ENCODE peak calls at places on chromosomes 11 and 22, in four cellular contexts. E, S, F and B are unnamed samples.

GRCh38 chr11:2951235-2952110 is 22.3 kb upstream of the PHLDA2 start:
- DNase-seq in E (peak), S (no peak), F (no peak), B (no peak)

GRCh38 chr11:105612766-105613165 is 2.9 kb downstream of the GRIA4 start:
- DNase-seq in E (no peak), S (no peak), F (no peak), B (no peak)

GRCh38 chr11:83612891-83613766 is 327.0 kb upstream of the CCDC90B start:
- DNase-seq in E (no peak), S (no peak), F (no peak), B (no peak)

GRCh38 chr22:42856179-42856864 is 751 bp downstream of the ARFGAP3 start:
- DNase-seq in E (peak), S (peak), F (no peak), B (no peak)

GRCh38 chr22:49303061-49303735 is 524.5 kb downstream of the BRD1 start:
- DNase-seq in E (no peak), S (no peak), F (no peak), B (no peak)

GRCh38 chr11:12862761-12863469 is 146.2 kb upstream of the RASSF10 start:
- DNase-seq in E (peak), S (no peak), F (peak), B (peak)

GRCh38 chr22:22940961-22941605 is 53.5 kb downstream of the IGLL5 start:
- DNase-seq in E (no peak), S (no peak), F (no peak), B (no peak)

GRCh38 chr11:108871152-108871551 is 206.3 kb downstream of the DDX10 start:
- DNase-seq in E (peak), S (no peak), F (no peak), B (no peak)

GRCh38 chr11:120904116-120904515 is 119.8 kb upstream of the TBCEL start:
- DNase-seq in E (no peak), S (no peak), F (no peak), B (no peak)

GRCh38 chr11:27696961-27697360 is 3.3 kb downstream of the BDNF start:
- DNase-seq in E (no peak), S (no peak), F (no peak), B (no peak)

GRCh38 chr11:72314600-72315386 is 70.8 kb upstream of the PHOX2A start:
- DNase-seq in E (no peak), S (no peak), F (peak), B (no peak)

GRCh38 chr11:46308632-46309419 is 31.4 kb downstream of the CREB3L1 start:
- DNase-seq in E (peak), S (peak), F (peak), B (no peak)

GRCh38 chr11:1838077-1838425 is 730 bp upstream of the TNNI2 start:
- DNase-seq in E (peak), S (peak), F (no peak), B (no peak)

GRCh38 chr11:31442086-31442485 is 67.3 kb downstream of the IMMP1L start:
- DNase-seq in E (no peak), S (no peak), F (no peak), B (no peak)

GRCh38 chr11:69499216-69499945 is 17.9 kb downstream of the LINC01488 start:
- DNase-seq in E (no peak), S (peak), F (no peak), B (no peak)

GRCh38 chr22:44448271-44448780 is 49.7 kb downstream of the RTL6 start:
- DNase-seq in E (peak), S (no peak), F (no peak), B (peak)

GRCh38 chr11:66981976-66982578 is 7.0 kb downstream of the C11orf86 start:
- DNase-seq in E (peak), S (peak), F (peak), B (no peak)

GRCh38 chr11:77103319-77103718 is 679 bp downstream of the OMP start:
- DNase-seq in E (no peak), S (no peak), F (no peak), B (no peak)

GRCh38 chr11:73072935-73073481 is 69.1 kb downstream of the FCHSD2 start:
- DNase-seq in E (peak), S (no peak), F (no peak), B (no peak)

GRCh38 chr11:46271875-46272815 is 5.3 kb upstream of the CREB3L1 start:
- DNase-seq in E (peak), S (no peak), F (no peak), B (no peak)

GRCh38 chr22:47396105-47396504 is 633.7 kb downstream of the TBC1D22A start:
- DNase-seq in E (no peak), S (no peak), F (no peak), B (no peak)

GRCh38 chr11:97398246-97398645 is 1008.4 kb downstream of the JRKL start:
- DNase-seq in E (no peak), S (no peak), F (no peak), B (peak)

GRCh38 chr11:64627371-64627770 is 36.4 kb downstream of the SLC22A12 start:
- DNase-seq in E (no peak), S (no peak), F (no peak), B (no peak)

GRCh38 chr11:133762538-133762937 is 82.8 kb downstream of the SPATA19 start:
- DNase-seq in E (no peak), S (no peak), F (no peak), B (no peak)

GRCh38 chr11:64650923-64651523 is 60.0 kb downstream of the SLC22A12 start:
- DNase-seq in E (peak), S (no peak), F (peak), B (no peak)

GRCh38 chr11:3808846-3809623 is 675 bp downstream of the PGAP2 start:
- DNase-seq in E (peak), S (no peak), F (peak), B (peak)

GRCh38 chr22:18104566-18104965 is 6.0 kb upstream of the TUBA8 start:
- DNase-seq in E (peak), S (no peak), F (no peak), B (no peak)

GRCh38 chr11:126917531-126918204 is 82.9 kb downstream of the KIRREL3 start:
- DNase-seq in E (peak), S (no peak), F (no peak), B (peak)

DNA sequence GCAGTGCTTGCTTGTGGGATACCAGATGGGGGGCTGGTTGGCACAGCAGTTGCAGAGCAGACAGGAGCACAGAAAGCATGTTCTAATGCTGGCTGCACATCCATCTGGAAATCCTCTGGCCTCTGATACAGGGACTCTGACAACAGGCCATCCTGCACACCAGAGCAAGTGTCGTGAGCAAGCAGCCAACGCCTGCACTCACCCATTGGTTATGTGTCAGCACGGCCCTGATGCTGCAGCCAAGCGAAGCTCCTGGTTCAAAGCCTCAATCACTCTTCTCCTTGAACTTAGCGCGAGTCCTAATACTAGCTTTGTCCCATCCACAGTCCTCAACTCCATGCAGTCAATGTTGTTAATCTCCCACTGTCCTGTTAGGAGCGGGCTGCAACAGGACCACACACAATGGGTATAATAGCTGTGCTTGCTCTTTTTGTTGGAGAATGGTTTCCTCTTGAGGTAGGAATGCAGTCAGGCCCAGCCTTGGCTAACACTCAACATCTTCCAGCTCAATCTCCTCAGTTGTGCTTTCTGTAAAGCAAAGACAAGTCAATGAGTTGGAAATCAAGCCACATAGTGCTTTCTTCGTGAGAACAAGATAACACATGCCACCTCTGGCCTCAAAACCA is 30.2 kb downstream of the VSTM5 start:
- DNase-seq in E (no peak), S (no peak), F (no peak), B (no peak)
- TF ChIP-seq CTCF in E (no peak), S (no peak), F (no peak), B (no peak)

DNA sequence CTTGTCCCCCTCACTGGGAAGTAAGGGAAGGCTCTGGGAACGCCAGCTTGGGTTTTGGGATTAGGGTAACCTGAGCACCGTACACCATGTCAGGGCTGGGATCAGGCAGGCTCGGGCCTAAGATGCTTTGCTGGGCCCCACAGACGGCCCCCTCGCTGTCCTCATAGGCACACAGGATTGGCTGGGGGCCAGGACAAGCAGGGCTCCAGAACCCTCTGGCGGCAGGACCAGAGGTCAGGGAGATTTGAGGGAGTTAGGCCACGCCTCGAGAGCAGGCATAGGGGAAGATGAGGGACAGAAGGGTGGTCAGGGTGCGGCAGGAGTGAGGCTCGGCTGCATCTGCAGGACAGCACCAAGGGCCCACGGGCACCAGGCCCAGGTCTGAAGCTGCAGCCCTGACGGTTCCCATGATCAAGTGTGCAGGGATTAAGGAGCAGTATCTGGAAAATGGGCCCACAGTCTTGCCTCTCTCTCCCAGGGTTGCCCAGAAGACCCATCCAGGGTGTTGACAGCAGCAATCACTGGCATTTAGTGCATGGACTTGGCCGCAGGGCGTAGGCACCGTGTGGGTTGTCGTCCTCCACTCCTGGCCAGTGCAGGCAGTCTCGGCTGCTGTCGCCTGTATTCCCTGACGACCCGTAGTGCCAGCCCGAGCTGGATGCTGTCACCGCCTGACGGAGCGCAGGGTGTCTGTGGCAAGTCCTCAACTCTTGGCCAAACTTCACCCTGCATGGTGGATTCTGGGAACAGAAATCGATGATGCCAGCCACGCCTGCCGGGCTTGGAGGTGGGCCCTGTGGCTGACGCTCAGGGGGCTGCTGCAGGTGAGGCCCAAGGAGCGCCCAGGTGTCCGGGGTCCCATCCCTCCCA is 15.7 kb upstream of the GNB1L start:
- DNase-seq in E (no peak), S (peak), F (no peak), B (no peak)
- H3K4me3 ChIP-seq in E (no peak), S (no peak), F (no peak), B (no peak)

DNA sequence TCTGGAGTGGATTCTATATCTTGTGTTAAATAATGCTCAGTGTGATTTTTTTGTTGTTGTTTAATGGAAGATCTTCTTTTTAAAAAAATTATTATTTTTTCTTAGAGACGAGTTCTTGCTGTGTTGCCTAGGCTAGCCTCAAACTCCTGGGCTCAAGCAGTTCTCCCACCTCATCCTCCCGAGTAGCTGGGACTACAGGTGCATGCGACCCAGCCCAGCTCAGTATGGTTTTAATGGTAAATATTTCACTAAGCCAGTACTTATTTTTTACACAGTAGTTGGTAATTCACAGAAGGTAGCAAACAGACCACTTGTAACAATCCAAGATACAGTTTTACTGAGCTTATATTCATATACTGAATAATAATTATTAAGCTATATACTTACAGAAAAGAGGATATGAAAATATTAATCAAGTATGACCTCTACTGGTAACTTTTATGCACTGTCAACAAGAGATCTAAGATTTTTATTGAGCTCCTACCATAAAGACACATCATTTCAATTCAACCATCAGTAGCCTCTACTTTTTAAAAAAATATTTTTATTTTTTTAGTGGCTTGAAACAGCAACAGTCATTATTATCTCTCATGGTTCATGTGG is 6.1 kb upstream of the CD59 start:
- DNase-seq in E (peak), S (no peak), F (no peak), B (no peak)
- TF ChIP-seq CTCF in E (peak), S (peak), F (peak), B (peak)

DNA sequence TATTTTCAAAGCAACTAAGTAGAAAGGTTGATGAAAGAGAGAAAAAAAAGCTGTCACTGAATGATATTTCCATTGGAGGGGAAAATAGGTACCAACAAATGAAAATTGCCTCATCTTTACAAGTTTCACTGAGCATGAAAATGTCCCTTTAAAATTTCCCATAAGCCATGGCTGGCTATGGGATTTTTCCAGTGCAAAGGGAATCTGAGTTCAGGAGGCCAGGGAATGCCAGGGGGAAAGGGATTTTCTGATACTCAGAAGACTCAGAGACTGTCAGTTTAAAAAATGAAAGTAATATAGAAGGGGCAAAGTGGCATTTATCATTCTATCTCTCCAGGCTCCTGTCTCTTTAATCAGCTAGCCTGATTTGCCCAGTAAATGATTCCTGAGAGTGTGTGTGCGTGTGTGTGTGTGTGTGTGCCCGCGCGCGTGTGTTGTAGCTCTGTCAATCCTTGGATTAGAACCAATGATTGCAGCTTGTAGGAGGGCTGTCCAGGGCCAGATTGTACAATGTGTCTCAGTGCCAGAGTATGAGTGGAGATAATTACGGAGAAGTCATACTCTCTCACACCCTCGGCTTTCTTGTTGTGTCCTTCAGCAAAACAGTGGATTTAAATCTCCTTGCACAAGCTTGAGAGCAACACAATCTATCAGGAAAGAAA is at the start of gene NTM:
- DNase-seq in E (peak), S (no peak), F (no peak), B (peak)
- H3K4me3 ChIP-seq in E (no peak), S (no peak), F (no peak), B (peak)